ENCODE peak calls at places on chromosome 17, in seven cellular contexts. X, Y, G, H, U, Q and Z are unnamed samples.
A peak's percentile ranks its signal among the peaks of the same experiment; 100 is the strongest.

GRCh38 chr17:50527155-50527762 is 5.3 kb upstream of the EPN3 start:
- DNase-seq in G (no peak), Y (no peak), Q (no peak), X (no peak), U (no peak), H (no peak), Z (no peak)

GRCh38 chr17:55067697-55068439 is 99.3 kb downstream of the STXBP4 start:
- DNase-seq in Q (peak; percentile 31), X (peak; percentile 1), G (no peak), Y (no peak), U (no peak), H (no peak), Z (no peak)

GRCh38 chr17:55706808-55707773 is 15.6 kb downstream of the TMEM100 start:
- DNase-seq in X (no peak), G (no peak), H (no peak), U (peak; percentile 52), Y (no peak), Q (no peak), Z (no peak)

GRCh38 chr17:64682261-64683181 is 20.4 kb upstream of the SMURF2 start:
- DNase-seq in U (no peak), Q (peak; percentile 68), G (no peak), Y (no peak), H (no peak), X (no peak), Z (no peak)

GRCh38 chr17:78412403-78412802 is 34.0 kb downstream of the PGS1 start:
- DNase-seq in U (no peak), Q (peak; percentile 57), X (no peak), H (peak; percentile 33), Y (no peak), G (no peak), Z (no peak)

GRCh38 chr17:8818654-8819330 is 19.6 kb upstream of the MFSD6L start:
- DNase-seq in X (no peak), H (no peak), U (no peak), Y (no peak), Q (no peak), G (no peak), Z (no peak)

GRCh38 chr17:18159551-18160120 is 24.0 kb upstream of the ALKBH5 start:
- DNase-seq in U (no peak), X (no peak), Y (no peak), G (no peak), H (no peak), Q (no peak), Z (no peak)

GRCh38 chr17:67982034-67982640 is 14.1 kb downstream of the C17orf58 start:
- DNase-seq in X (no peak), H (no peak), Q (no peak), Y (no peak), U (no peak), G (no peak), Z (no peak)

GRCh38 chr17:7551396-7551795 is 2.5 kb downstream of the TNFSF12 start:
- DNase-seq in X (no peak), H (no peak), G (no peak), Q (no peak), U (no peak), Y (no peak), Z (no peak)

DNA sequence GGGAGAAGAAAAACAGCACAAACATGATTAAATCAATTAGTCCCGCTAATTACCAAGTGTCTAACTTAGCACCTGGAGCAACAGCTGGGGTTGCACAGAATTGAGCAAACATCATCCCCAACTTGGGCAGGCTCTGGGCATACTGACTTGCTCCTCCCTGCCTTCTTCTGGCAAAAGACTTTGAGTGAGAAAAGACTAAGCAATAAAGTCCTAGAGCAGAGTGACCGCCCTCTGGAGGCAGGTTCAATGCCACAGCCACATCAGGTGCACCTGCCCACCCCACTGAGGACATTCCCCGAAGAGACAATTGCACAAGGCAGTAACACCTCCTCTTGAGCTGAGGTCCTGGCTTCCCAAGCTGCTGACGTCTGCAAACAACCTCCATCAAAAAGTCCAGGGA is 358.3 kb downstream of the SOX9 start:
- DNase-seq in G (no peak), H (no peak), Q (no peak), Y (no peak), X (no peak), U (no peak), Z (no peak)
- TF ChIP-seq CTCF in G (no peak), H (no peak), Q (no peak), Y (peak; percentile 24), X (no peak), U (peak; percentile 46), Z (no peak)

GRCh38 chr17:44733753-44734152 is 25.0 kb upstream of the ADAM11 start:
- DNase-seq in U (peak; percentile 84), H (no peak), Y (no peak), Q (peak; percentile 56), G (peak; percentile 32), X (no peak), Z (no peak)
- TF ChIP-seq CTCF in U (peak; percentile 94), H (no peak), Y (peak; percentile 48), Q (peak; percentile 69), G (peak; percentile 43), X (no peak), Z (peak; percentile 55)

GRCh38 chr17:82301916-82302497 is 15.4 kb downstream of the CD7 start:
- DNase-seq in Q (no peak), G (no peak), H (no peak), U (no peak), Y (no peak), X (no peak), Z (no peak)

GRCh38 chr17:82299452-82299851 is 18.0 kb downstream of the CD7 start:
- DNase-seq in U (no peak), Y (no peak), X (no peak), Q (no peak), G (no peak), H (no peak), Z (no peak)

GRCh38 chr17:82301300-82301915 is 16.0 kb downstream of the CD7 start:
- DNase-seq in Y (no peak), H (no peak), Q (no peak), X (no peak), U (no peak), G (no peak), Z (no peak)

GRCh38 chr17:82300228-82300627 is 17.2 kb downstream of the CD7 start:
- DNase-seq in G (no peak), U (no peak), H (no peak), X (no peak), Y (no peak), Q (no peak), Z (no peak)

GRCh38 chr17:82300707-82301270 is 16.6 kb downstream of the CD7 start:
- DNase-seq in H (peak; percentile 76), X (no peak), Y (peak; percentile 45), G (peak; percentile 71), Q (peak; percentile 52), U (peak; percentile 84), Z (peak; percentile 94)
- TF ChIP-seq CTCF in H (peak; percentile 74), X (peak; percentile 67), Y (peak; percentile 64), G (peak; percentile 55), Q (peak; percentile 77), U (peak; percentile 94), Z (peak; percentile 86)

GRCh38 chr17:66287911-66288310 is 14.5 kb upstream of the PRKCA start:
- DNase-seq in H (no peak), Y (no peak), Q (no peak), X (no peak), G (no peak), U (no peak), Z (no peak)

GRCh38 chr17:66285149-66285548 is 17.3 kb upstream of the PRKCA start:
- DNase-seq in G (no peak), H (no peak), X (no peak), Q (no peak), U (no peak), Y (no peak), Z (no peak)

GRCh38 chr17:66292351-66292750 is 10.1 kb upstream of the PRKCA start:
- DNase-seq in G (no peak), Y (no peak), X (no peak), U (no peak), H (no peak), Q (no peak), Z (no peak)

DNA sequence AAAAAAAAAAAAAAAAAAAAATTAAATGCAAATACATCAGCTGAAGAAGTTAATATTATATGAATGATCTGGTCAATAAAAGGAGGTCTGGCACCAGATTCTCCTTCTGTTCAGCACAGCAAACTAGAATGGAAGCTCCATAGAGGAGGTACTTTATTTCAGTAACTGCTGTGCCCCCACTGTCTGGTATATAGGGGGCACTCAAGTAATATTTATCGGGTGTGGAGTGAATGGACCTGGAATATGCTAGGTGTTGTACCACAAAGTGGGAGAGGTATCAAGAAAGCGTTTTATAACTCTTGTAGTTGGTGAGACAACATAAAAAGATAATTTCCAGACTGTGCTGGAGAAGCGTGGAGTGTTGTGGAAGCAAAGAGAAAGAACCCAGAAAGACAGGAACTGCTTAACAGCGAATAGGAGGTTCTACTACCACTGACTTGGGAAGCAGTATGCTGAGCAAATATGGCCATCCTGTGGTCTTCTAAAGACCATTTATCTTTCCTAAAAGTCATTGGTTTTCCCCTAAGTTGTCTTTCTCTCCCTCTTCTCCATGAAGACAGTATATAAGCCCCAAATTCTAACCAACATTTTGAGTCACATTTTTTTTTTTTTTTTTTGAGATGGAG is 12.2 kb upstream of the PRKCA start:
- DNase-seq in H (no peak), G (no peak), X (no peak), U (no peak), Q (no peak), Y (no peak), Z (no peak)
- TF ChIP-seq CTCF in H (peak; percentile 37), G (no peak), X (no peak), U (peak; percentile 35), Q (peak; percentile 44), Y (peak; percentile 25), Z (peak; percentile 57)

GRCh38 chr17:80474231-80474932 is 2.0 kb downstream of the NPTX1 start:
- DNase-seq in U (peak; percentile 78), H (no peak), Q (peak; percentile 48), Y (no peak), G (peak; percentile 40), X (peak; percentile 62), Z (no peak)
- TF ChIP-seq CTCF in U (peak; percentile 17), H (no peak), Q (peak; percentile 29), Y (no peak), G (no peak), X (no peak), Z (peak; percentile 76)